ENCODE peak calls at places on chromosomes 1 and 21, in five cellular contexts. N is stimulated activated CD4-positive, alpha-beta T cell treated with anti-CD3 and anti-CD28 coated beads, Interleukin-12 subunit alpha, Interleukin-12 subunit beta, amount 100 ng/mL, for 4 hours; L is T-cell; B is activated CD8-positive, alpha-beta T cell treated with anti-CD3 and anti-CD28 coated beads for 36 hours; K is GM04504. J is an unnamed sample.

GRCh38 chr1:109716121-109716520 is 4.1 kb downstream of the GSTM5 start:
- DNase-seq in N (no peak), L (no peak), B (no peak), K (no peak), J (no peak)

GRCh38 chr1:64847666-64848065 is 102.8 kb downstream of the RAVER2 start:
- DNase-seq in N (no peak), L (no peak), B (no peak), K (no peak), J (no peak)

GRCh38 chr1:35958558-35958957 is 27.7 kb downstream of the AGO3 start:
- DNase-seq in N (no peak), L (no peak), B (no peak), K (no peak), J (no peak)

GRCh38 chr21:36705679-36706481 is 7.0 kb downstream of the SIM2 start:
- DNase-seq in N (no peak), L (no peak), B (no peak), K (no peak), J (no peak)

GRCh38 chr1:234656981-234657651 is 47.1 kb upstream of the IRF2BP2 start:
- DNase-seq in N (no peak), L (no peak), B (peak), K (peak), J (no peak)

GRCh38 chr1:93668951-93669350 is 12.7 kb downstream of the BCAR3 start:
- DNase-seq in N (no peak), L (no peak), B (no peak), K (no peak), J (no peak)

GRCh38 chr1:118147542-118147941 is 37.5 kb downstream of the SPAG17 start:
- DNase-seq in N (no peak), L (no peak), B (no peak), K (no peak), J (no peak)

GRCh38 chr1:2342384-2343022 is 48.9 kb downstream of the MORN1 start:
- DNase-seq in N (no peak), L (no peak), B (no peak), K (no peak), J (no peak)

GRCh38 chr1:145858238-145858936 is 494 bp downstream of the PIAS3 start:
- DNase-seq in N (peak), L (peak), B (peak), K (no peak), J (no peak)

GRCh38 chr1:207858806-207859205 is 52.1 kb downstream of the CD34 start:
- DNase-seq in N (no peak), L (no peak), B (no peak), K (no peak), J (peak)

GRCh38 chr1:78527706-78528105 is 36.9 kb downstream of the PTGFR start:
- DNase-seq in N (no peak), L (no peak), B (no peak), K (no peak), J (no peak)

GRCh38 chr1:1630191-1630964 is 1.6 kb upstream of the MMP23B start:
- DNase-seq in N (peak), L (peak), B (peak), K (no peak), J (peak)

GRCh38 chr1:71049951-71050598 is 2.5 kb upstream of the PTGER3 start:
- DNase-seq in N (no peak), L (no peak), B (no peak), K (peak), J (no peak)

GRCh38 chr1:197778326-197778922 is 3.1 kb upstream of the DENND1B start:
- DNase-seq in N (no peak), L (no peak), B (no peak), K (no peak), J (no peak)

GRCh38 chr1:182035097-182035770 is 26.3 kb downstream of the ZNF648 start:
- DNase-seq in N (no peak), L (no peak), B (peak), K (no peak), J (no peak)

GRCh38 chr1:210291786-210292275 is 36.9 kb upstream of the HHAT start:
- DNase-seq in N (no peak), L (no peak), B (no peak), K (peak), J (no peak)

GRCh38 chr1:154607084-154607747 is 770 bp downstream of the ADAR start:
- DNase-seq in N (no peak), L (no peak), B (no peak), K (peak), J (no peak)

GRCh38 chr1:2582401-2582800 is 4.2 kb upstream of the PRXL2B start:
- DNase-seq in N (no peak), L (no peak), B (no peak), K (no peak), J (no peak)

GRCh38 chr1:231603598-231604275 is 22.9 kb upstream of the DISC1 start:
- DNase-seq in N (no peak), L (no peak), B (peak), K (no peak), J (peak)

GRCh38 chr1:114164840-114165543 is 11.3 kb upstream of the SYT6 start:
- DNase-seq in N (no peak), L (no peak), B (peak), K (no peak), J (no peak)

GRCh38 chr1:152907686-152908601 is at the start of gene IVL:
- DNase-seq in N (no peak), L (no peak), B (no peak), K (no peak), J (no peak)

GRCh38 chr1:15956150-15956549 is 19.8 kb downstream of the ZBTB17 start:
- DNase-seq in N (no peak), L (no peak), B (no peak), K (no peak), J (no peak)

GRCh38 chr21:33901421-33902288 is 13.9 kb downstream of the ATP5PO start:
- DNase-seq in N (no peak), L (no peak), B (peak), K (peak), J (no peak)

GRCh38 chr1:97925982-97926708 is 5.3 kb upstream of the DPYD start:
- DNase-seq in N (no peak), L (no peak), B (no peak), K (no peak), J (no peak)

GRCh38 chr1:8862528-8862927 is 16.0 kb downstream of the ENO1 start:
- DNase-seq in N (no peak), L (peak), B (peak), K (no peak), J (no peak)

GRCh38 chr1:41242645-41243171 is 602 bp upstream of the SCMH1 start:
- DNase-seq in N (no peak), L (no peak), B (no peak), K (no peak), J (no peak)

GRCh38 chr1:231431665-231432415 is 9.8 kb upstream of the EGLN1 start:
- DNase-seq in N (no peak), L (no peak), B (no peak), K (no peak), J (no peak)

GRCh38 chr1:43367026-43367903 is 546 bp downstream of the ELOVL1 start:
- DNase-seq in N (peak), L (no peak), B (peak), K (no peak), J (peak)

GRCh38 chr21:34926784-34927548 is 122.1 kb downstream of the RUNX1 start:
- DNase-seq in N (no peak), L (no peak), B (no peak), K (no peak), J (no peak)

GRCh38 chr1:84253891-84254290 is 47.6 kb upstream of the SAMD13 start:
- DNase-seq in N (no peak), L (no peak), B (no peak), K (peak), J (no peak)

GRCh38 chr1:98565951-98566350 is 95.6 kb upstream of the SNX7 start:
- DNase-seq in N (no peak), L (no peak), B (no peak), K (no peak), J (no peak)

GRCh38 chr21:44934797-44935532 is 4.9 kb upstream of the SLX9 start:
- DNase-seq in N (no peak), L (no peak), B (no peak), K (no peak), J (no peak)

GRCh38 chr1:226649780-226650179 is 89.3 kb downstream of the ITPKB start:
- DNase-seq in N (no peak), L (no peak), B (peak), K (no peak), J (no peak)

GRCh38 chr1:3459051-3459908 is 4.8 kb downstream of the ARHGEF16 start:
- DNase-seq in N (no peak), L (no peak), B (no peak), K (no peak), J (no peak)

GRCh38 chr1:199982606-199983005 is 44.9 kb upstream of the NR5A2 start:
- DNase-seq in N (no peak), L (no peak), B (no peak), K (no peak), J (no peak)

GRCh38 chr1:201310986-201311355 is 27.7 kb downstream of the PKP1 start:
- DNase-seq in N (no peak), L (no peak), B (no peak), K (no peak), J (no peak)

GRCh38 chr21:38848187-38848609 is 42.5 kb downstream of the ETS2 start:
- DNase-seq in N (no peak), L (no peak), B (no peak), K (no peak), J (no peak)

GRCh38 chr1:198056255-198056654 is 100.5 kb upstream of the NEK7 start:
- DNase-seq in N (no peak), L (no peak), B (peak), K (no peak), J (no peak)

GRCh38 chr1:243745361-243745760 is 104.7 kb downstream of the AKT3 start:
- DNase-seq in N (no peak), L (no peak), B (no peak), K (peak), J (no peak)

J was measured in activated CD8-positive, alpha-beta memory T cell treated with anti-CD3 and anti-CD28 coated beads for 24 hours.